ENCODE peak calls at places on chromosomes 5 and 9, in four cellular contexts. One of them, this sample, is unnamed. For H3K36me3, the result is how much of the 10 kb centered on the place peaks cover.

GRCh38 chr5:153601377-153601776 is 110.9 kb downstream of the GRIA1 start:
- DNase-seq in IMR-90: no peak
- DNase-seq in MM.1S: peak
- DNase-seq in testis: no peak
- DNase-seq in this sample: no peak

GRCh38 chr5:145204741-145205140 is 630.4 kb downstream of the PRELID2 start:
- DNase-seq in IMR-90: no peak
- DNase-seq in MM.1S: no peak
- DNase-seq in testis: no peak
- DNase-seq in this sample: no peak

GRCh38 chr5:143187495-143187894 is 216.0 kb downstream of the NR3C1 start:
- DNase-seq in MM.1S: no peak
- DNase-seq in testis: no peak
- DNase-seq in IMR-90: no peak
- DNase-seq in this sample: no peak

GRCh38 chr9:6907772-6908381 is 150.1 kb downstream of the KDM4C start:
- DNase-seq in MM.1S: no peak
- DNase-seq in testis: no peak
- DNase-seq in IMR-90: peak
- DNase-seq in this sample: no peak

GRCh38 chr5:88833371-88834107 is 49.4 kb downstream of the MEF2C start:
- DNase-seq in MM.1S: peak
- DNase-seq in testis: peak
- DNase-seq in IMR-90: peak
- DNase-seq in this sample: peak

GRCh38 chr5:150044334-150044681 is 42.0 kb downstream of the CSF1R start:
- DNase-seq in testis: no peak
- DNase-seq in IMR-90: peak
- DNase-seq in MM.1S: no peak
- DNase-seq in this sample: no peak

GRCh38 chr5:54663876-54664275 is 146.3 kb downstream of the SNX18 start:
- DNase-seq in MM.1S: no peak
- DNase-seq in IMR-90: peak
- DNase-seq in testis: no peak
- DNase-seq in this sample: no peak

GRCh38 chr9:107307331-107307730 is 24.3 kb downstream of the RAD23B start:
- DNase-seq in testis: no peak
- DNase-seq in IMR-90: peak
- DNase-seq in MM.1S: no peak
- DNase-seq in this sample: no peak

GRCh38 chr9:94802795-94803194 is 76.3 kb downstream of the AOPEP start:
- DNase-seq in testis: no peak
- DNase-seq in MM.1S: peak
- DNase-seq in IMR-90: peak
- DNase-seq in this sample: no peak

GRCh38 chr5:170108266-170108785 is 2.6 kb downstream of the FOXI1 start:
- DNase-seq in testis: no peak
- DNase-seq in IMR-90: no peak
- DNase-seq in MM.1S: no peak
- DNase-seq in this sample: no peak

GRCh38 chr9:28770827-28771226 is 1197.5 kb upstream of the C9orf72 start:
- DNase-seq in testis: no peak
- DNase-seq in IMR-90: no peak
- DNase-seq in MM.1S: no peak
- DNase-seq in this sample: no peak

GRCh38 chr5:58318468-58318867 is 141.4 kb downstream of the PLK2 start:
- DNase-seq in IMR-90: peak
- DNase-seq in testis: no peak
- DNase-seq in MM.1S: no peak
- DNase-seq in this sample: no peak

GRCh38 chr5:142143878-142144277 is 35.3 kb downstream of the NDFIP1 start:
- DNase-seq in IMR-90: peak
- DNase-seq in MM.1S: peak
- DNase-seq in testis: no peak
- DNase-seq in this sample: no peak

GRCh38 chr5:142145106-142145900 is 36.7 kb downstream of the NDFIP1 start:
- DNase-seq in testis: peak
- DNase-seq in IMR-90: peak
- DNase-seq in MM.1S: peak
- DNase-seq in this sample: peak

DNA sequence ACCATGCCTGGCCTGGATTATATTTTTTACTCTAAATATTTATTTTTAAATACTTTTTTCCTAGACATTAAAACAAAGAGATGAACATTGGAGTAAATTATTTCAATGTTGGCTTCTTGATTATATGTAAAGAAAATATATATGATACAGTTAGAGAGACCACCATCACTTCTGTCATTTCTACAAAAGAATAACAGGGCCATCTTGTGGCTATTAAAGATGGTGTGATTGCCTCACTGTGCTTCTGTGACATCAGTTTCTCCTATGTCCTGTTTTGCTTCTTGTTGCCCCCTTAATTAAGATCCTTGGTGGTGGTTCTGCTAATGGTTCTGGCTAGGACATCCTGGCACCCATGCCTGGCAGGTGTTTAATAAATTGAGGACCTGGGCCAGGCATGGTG is 32.9 kb downstream of the NDFIP1 start:
- DNase-seq in MM.1S: no peak
- DNase-seq in testis: no peak
- DNase-seq in IMR-90: no peak
- DNase-seq in this sample: no peak
- TF ChIP-seq CTCF in MM.1S: peak
- TF ChIP-seq CTCF in testis: no peak
- TF ChIP-seq CTCF in IMR-90: peak
- TF ChIP-seq CTCF in this sample: no peak

GRCh38 chr9:82495884-82496777 is 507.6 kb downstream of the SPATA31D1 start:
- DNase-seq in testis: no peak
- DNase-seq in IMR-90: no peak
- DNase-seq in MM.1S: peak
- DNase-seq in this sample: no peak

GRCh38 chr9:82499337-82499736 is 510.8 kb downstream of the SPATA31D1 start:
- DNase-seq in MM.1S: no peak
- DNase-seq in IMR-90: no peak
- DNase-seq in testis: no peak
- DNase-seq in this sample: no peak

GRCh38 chr9:82504620-82505019 is 516.0 kb downstream of the SPATA31D1 start:
- DNase-seq in testis: no peak
- DNase-seq in IMR-90: no peak
- DNase-seq in MM.1S: no peak
- DNase-seq in this sample: no peak

GRCh38 chr9:82498918-82499317 is 510.3 kb downstream of the SPATA31D1 start:
- DNase-seq in IMR-90: no peak
- DNase-seq in testis: no peak
- DNase-seq in MM.1S: no peak
- DNase-seq in this sample: no peak
- H3K27ac ChIP-seq in IMR-90: no peak
- H3K27ac ChIP-seq in testis: no peak
- H3K27ac ChIP-seq in MM.1S: no peak
- H3K27ac ChIP-seq in this sample: no peak

GRCh38 chr9:92648447-92649406 is 21.2 kb downstream of the IPPK start:
- DNase-seq in testis: no peak
- DNase-seq in IMR-90: no peak
- DNase-seq in MM.1S: no peak
- DNase-seq in this sample: no peak

GRCh38 chr9:92650296-92650695 is 19.6 kb downstream of the IPPK start:
- DNase-seq in MM.1S: no peak
- DNase-seq in testis: no peak
- DNase-seq in IMR-90: no peak
- DNase-seq in this sample: no peak

GRCh38 chr9:92645041-92645440 is 24.9 kb downstream of the IPPK start:
- DNase-seq in testis: no peak
- DNase-seq in MM.1S: no peak
- DNase-seq in IMR-90: no peak
- DNase-seq in this sample: no peak

GRCh38 chr9:92650839-92651621 is 18.9 kb downstream of the IPPK start:
- DNase-seq in IMR-90: peak
- DNase-seq in MM.1S: no peak
- DNase-seq in testis: peak
- DNase-seq in this sample: no peak

GRCh38 chr9:92647671-92648446 is 22.1 kb downstream of the IPPK start:
- DNase-seq in testis: no peak
- DNase-seq in IMR-90: no peak
- DNase-seq in MM.1S: no peak
- DNase-seq in this sample: no peak
- H3K36me3 ChIP-seq in testis: under half
- H3K36me3 ChIP-seq in IMR-90: under half
- H3K36me3 ChIP-seq in MM.1S: under half
- H3K36me3 ChIP-seq in this sample: under half

DNA sequence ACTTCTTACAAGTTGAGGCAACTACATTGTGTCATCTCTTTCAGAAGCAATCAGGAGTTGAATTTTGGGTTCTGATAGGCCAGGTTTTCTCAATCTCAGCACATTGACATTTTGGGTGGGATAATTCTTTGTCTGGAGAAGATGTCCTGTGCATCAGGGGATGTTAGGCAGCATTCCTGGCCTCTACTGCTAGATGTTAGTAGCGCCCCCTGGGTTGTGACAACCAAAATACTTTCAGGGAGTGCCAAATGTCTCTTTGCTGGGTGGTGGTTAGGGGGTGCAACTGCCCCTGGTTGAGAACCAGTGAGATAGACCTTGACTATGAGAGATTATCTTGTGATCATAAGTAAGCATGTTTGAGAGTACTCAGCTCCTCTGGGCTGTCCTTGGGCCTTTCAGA is 164.3 kb upstream of the KLF9 start:
- DNase-seq in MM.1S: no peak
- DNase-seq in IMR-90: no peak
- DNase-seq in testis: no peak
- DNase-seq in this sample: no peak
- TF ChIP-seq CTCF in MM.1S: peak
- TF ChIP-seq CTCF in IMR-90: no peak
- TF ChIP-seq CTCF in testis: no peak
- TF ChIP-seq CTCF in this sample: no peak

GRCh38 chr9:37952731-37953130 is 48.8 kb upstream of the SLC25A51 start:
- DNase-seq in IMR-90: peak
- DNase-seq in testis: no peak
- DNase-seq in MM.1S: no peak
- DNase-seq in this sample: no peak
- H3K27ac ChIP-seq in IMR-90: peak
- H3K27ac ChIP-seq in testis: no peak
- H3K27ac ChIP-seq in MM.1S: no peak
- H3K27ac ChIP-seq in this sample: peak

GRCh38 chr9:130860458-130861316 is 25.6 kb downstream of the ABL1 start:
- DNase-seq in MM.1S: no peak
- DNase-seq in IMR-90: peak
- DNase-seq in testis: peak
- DNase-seq in this sample: peak
- H3K36me3 ChIP-seq in MM.1S: under half
- H3K36me3 ChIP-seq in IMR-90: half or more
- H3K36me3 ChIP-seq in testis: under half
- H3K36me3 ChIP-seq in this sample: under half

DNA sequence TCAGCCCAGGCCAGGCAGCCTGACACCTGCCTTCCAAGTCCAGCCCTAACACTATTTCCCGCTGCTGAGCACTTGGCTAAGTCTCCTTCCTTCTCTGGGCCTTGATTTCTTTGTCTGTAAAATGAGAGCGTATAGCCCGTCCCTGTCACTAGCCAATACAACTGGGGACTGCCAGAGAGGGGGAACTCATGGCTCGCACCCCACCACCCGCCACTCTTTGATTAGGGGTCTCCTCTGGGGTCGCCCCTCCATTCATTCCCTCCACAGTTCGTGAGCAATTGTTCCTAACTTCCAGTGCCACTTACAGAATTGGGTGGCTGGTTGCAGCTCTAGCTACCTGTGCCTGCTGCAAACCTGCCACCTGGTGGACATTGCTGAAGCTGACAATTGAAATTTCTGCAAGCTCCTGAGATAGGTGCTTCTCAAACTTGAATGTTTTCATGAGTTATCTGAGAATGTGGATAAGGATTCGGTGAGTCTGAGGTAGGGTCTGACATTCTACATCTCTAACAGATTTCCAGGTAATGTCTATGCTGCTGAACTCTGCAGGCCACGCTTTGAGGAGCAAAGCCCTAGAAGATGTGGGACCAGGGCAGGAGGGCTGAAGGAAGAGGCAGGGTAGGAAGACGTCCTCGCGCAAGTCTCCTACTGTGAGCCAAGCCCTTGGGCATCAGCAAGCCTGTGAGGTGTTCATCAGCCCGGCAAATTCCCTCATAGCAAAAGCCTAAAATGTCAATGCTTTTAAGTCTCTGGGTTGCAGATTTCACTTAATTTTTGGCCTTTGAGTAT is 13.3 kb upstream of the RECK start:
- DNase-seq in testis: peak
- DNase-seq in MM.1S: peak
- DNase-seq in IMR-90: peak
- DNase-seq in this sample: peak
- TF ChIP-seq CTCF in testis: peak
- TF ChIP-seq CTCF in MM.1S: peak
- TF ChIP-seq CTCF in IMR-90: peak
- TF ChIP-seq CTCF in this sample: peak

GRCh38 chr5:14675865-14676300 is 11.4 kb downstream of the OTULIN start:
- DNase-seq in MM.1S: peak
- DNase-seq in IMR-90: no peak
- DNase-seq in testis: no peak
- DNase-seq in this sample: no peak
- H3K27ac ChIP-seq in MM.1S: peak
- H3K27ac ChIP-seq in IMR-90: no peak
- H3K27ac ChIP-seq in testis: no peak
- H3K27ac ChIP-seq in this sample: no peak

DNA sequence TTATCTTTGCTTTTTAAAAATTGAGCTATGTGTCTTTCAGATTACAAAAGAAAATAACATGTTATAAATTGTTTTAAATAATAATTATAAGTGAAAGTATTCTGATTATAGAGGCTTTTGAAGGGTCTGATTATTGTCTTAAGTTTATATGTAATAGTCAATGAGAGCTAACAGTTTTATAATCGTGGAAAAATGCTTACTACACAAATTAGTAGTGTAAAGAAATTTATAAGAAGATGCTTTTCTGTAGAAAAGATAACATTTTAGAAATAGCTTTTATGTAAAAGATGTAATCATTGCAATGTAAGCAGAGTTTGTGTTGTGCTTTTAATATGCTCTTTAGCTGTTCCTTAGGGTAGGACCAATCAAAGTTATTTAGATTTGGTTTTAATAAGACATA is 18.6 kb downstream of the RBM27 start:
- DNase-seq in testis: no peak
- DNase-seq in IMR-90: no peak
- DNase-seq in MM.1S: no peak
- DNase-seq in this sample: no peak
- H3K36me3 ChIP-seq in testis: under half
- H3K36me3 ChIP-seq in IMR-90: under half
- H3K36me3 ChIP-seq in MM.1S: under half
- H3K36me3 ChIP-seq in this sample: under half

This sample was measured in adrenal gland.